ENCODE peak calls at places on chromosomes 12 and 14, in seven cellular contexts. W, F, H, X, T, P and Z are unnamed samples.

GRCh38 chr14:74248036-74248435 is 8.8 kb downstream of the VSX2 start:
- DNase-seq in W (no peak), F (no peak), H (no peak), X (no peak), T (no peak), P (no peak), Z (no peak)

GRCh38 chr14:90566481-90566880 is 169.7 kb downstream of the CALM1 start:
- DNase-seq in W (no peak), F (no peak), H (no peak), X (no peak), T (no peak), P (no peak), Z (no peak)

GRCh38 chr12:3041558-3042164 is 35.5 kb upstream of the TSPAN9 start:
- DNase-seq in W (peak; percentile 63), F (peak; percentile 58), H (peak; percentile 76), X (peak; percentile 55), T (peak; percentile 81), P (peak; percentile 85), Z (peak; percentile 78)

GRCh38 chr14:52950898-52951729 is at the start of gene FERMT2:
- DNase-seq in W (peak; percentile 88), F (no peak), H (peak; percentile 90), X (peak; percentile 90), T (peak; percentile 90), P (no peak), Z (peak; percentile 82)

GRCh38 chr12:117192057-117192456 is 1.8 kb upstream of the FBXO21 start:
- DNase-seq in W (no peak), F (no peak), H (no peak), X (no peak), T (peak; percentile 6), P (no peak), Z (peak; percentile 4)

GRCh38 chr12:10190558-10191388 is 11.9 kb downstream of the TMEM52B start:
- DNase-seq in W (peak; percentile 49), F (no peak), H (peak; percentile 48), X (peak; percentile 38), T (peak; percentile 64), P (peak; percentile 72), Z (peak; percentile 80)

GRCh38 chr12:15584366-15585041 is 204.7 kb downstream of the EPS8 start:
- DNase-seq in W (no peak), F (no peak), H (no peak), X (no peak), T (peak; percentile 66), P (peak; percentile 80), Z (peak; percentile 87)

GRCh38 chr12:108640802-108641445 is 7.2 kb upstream of the SELPLG start:
- DNase-seq in W (no peak), F (no peak), H (no peak), X (no peak), T (peak; percentile 64), P (peak; percentile 56), Z (peak; percentile 61)